ENCODE peak calls at places on chromosomes 2 and 18, in seven cellular contexts. One of them, this sample, is unnamed.

GRCh38 chr2:120741514-120742448 is 6.1 kb downstream of the GLI2 start:
- DNase-seq in lung: peak; percentile 28
- DNase-seq in tibial artery: peak; percentile 64
- DNase-seq in right lobe of liver: no peak
- DNase-seq in A549: no peak
- DNase-seq in heart left ventricle: no peak
- DNase-seq in fibroblast of lung: peak; percentile 19
- DNase-seq in this sample: no peak

GRCh38 chr18:62682396-62682795 is 32.9 kb upstream of the PHLPP1 start:
- DNase-seq in lung: no peak
- DNase-seq in right lobe of liver: no peak
- DNase-seq in heart left ventricle: no peak
- DNase-seq in fibroblast of lung: no peak
- DNase-seq in A549: no peak
- DNase-seq in tibial artery: no peak
- DNase-seq in this sample: no peak

GRCh38 chr2:53633441-53633840 is 134.2 kb upstream of the CHAC2 start:
- DNase-seq in lung: no peak
- DNase-seq in A549: no peak
- DNase-seq in heart left ventricle: no peak
- DNase-seq in right lobe of liver: peak; percentile 47
- DNase-seq in fibroblast of lung: no peak
- DNase-seq in tibial artery: no peak
- DNase-seq in this sample: no peak

GRCh38 chr18:70494524-70494923 is 205.7 kb downstream of the SOCS6 start:
- DNase-seq in tibial artery: no peak
- DNase-seq in fibroblast of lung: no peak
- DNase-seq in A549: no peak
- DNase-seq in heart left ventricle: no peak
- DNase-seq in lung: no peak
- DNase-seq in right lobe of liver: no peak
- DNase-seq in this sample: no peak

GRCh38 chr2:83196225-83196624 is 1262.9 kb downstream of the SUCLG1 start:
- DNase-seq in fibroblast of lung: peak; percentile 75
- DNase-seq in heart left ventricle: no peak
- DNase-seq in lung: no peak
- DNase-seq in right lobe of liver: no peak
- DNase-seq in tibial artery: no peak
- DNase-seq in A549: no peak
- DNase-seq in this sample: no peak

GRCh38 chr18:52339891-52340371 is at the start of gene DCC:
- DNase-seq in A549: peak; percentile 35
- DNase-seq in fibroblast of lung: peak; percentile 71
- DNase-seq in tibial artery: no peak
- DNase-seq in heart left ventricle: peak; percentile 9
- DNase-seq in lung: peak; percentile 34
- DNase-seq in right lobe of liver: peak; percentile 41
- DNase-seq in this sample: no peak

GRCh38 chr2:109230980-109231420 is 102.0 kb downstream of the SH3RF3 start:
- DNase-seq in right lobe of liver: no peak
- DNase-seq in fibroblast of lung: no peak
- DNase-seq in A549: no peak
- DNase-seq in heart left ventricle: no peak
- DNase-seq in tibial artery: no peak
- DNase-seq in lung: no peak
- DNase-seq in this sample: no peak

GRCh38 chr18:79400591-79401381 is 5.1 kb downstream of the NFATC1 start:
- DNase-seq in A549: no peak
- DNase-seq in lung: no peak
- DNase-seq in fibroblast of lung: no peak
- DNase-seq in right lobe of liver: no peak
- DNase-seq in heart left ventricle: no peak
- DNase-seq in tibial artery: no peak
- DNase-seq in this sample: no peak

GRCh38 chr18:55500316-55501086 is 87.5 kb downstream of the TCF4 start:
- DNase-seq in A549: no peak
- DNase-seq in heart left ventricle: no peak
- DNase-seq in tibial artery: no peak
- DNase-seq in right lobe of liver: no peak
- DNase-seq in fibroblast of lung: peak; percentile 86
- DNase-seq in lung: no peak
- DNase-seq in this sample: no peak
- H3K27ac ChIP-seq in A549: no peak overlapping the region
- H3K27ac ChIP-seq in heart left ventricle: peak overlapping the region; percentile 42
- H3K27ac ChIP-seq in tibial artery: peak overlapping the region; percentile 27
- H3K27ac ChIP-seq in right lobe of liver: no peak overlapping the region
- H3K27ac ChIP-seq in fibroblast of lung: peak overlapping the region; percentile 66
- H3K27ac ChIP-seq in lung: peak overlapping the region; percentile 40
- H3K27ac ChIP-seq in this sample: peak overlapping the region; percentile 19

DNA sequence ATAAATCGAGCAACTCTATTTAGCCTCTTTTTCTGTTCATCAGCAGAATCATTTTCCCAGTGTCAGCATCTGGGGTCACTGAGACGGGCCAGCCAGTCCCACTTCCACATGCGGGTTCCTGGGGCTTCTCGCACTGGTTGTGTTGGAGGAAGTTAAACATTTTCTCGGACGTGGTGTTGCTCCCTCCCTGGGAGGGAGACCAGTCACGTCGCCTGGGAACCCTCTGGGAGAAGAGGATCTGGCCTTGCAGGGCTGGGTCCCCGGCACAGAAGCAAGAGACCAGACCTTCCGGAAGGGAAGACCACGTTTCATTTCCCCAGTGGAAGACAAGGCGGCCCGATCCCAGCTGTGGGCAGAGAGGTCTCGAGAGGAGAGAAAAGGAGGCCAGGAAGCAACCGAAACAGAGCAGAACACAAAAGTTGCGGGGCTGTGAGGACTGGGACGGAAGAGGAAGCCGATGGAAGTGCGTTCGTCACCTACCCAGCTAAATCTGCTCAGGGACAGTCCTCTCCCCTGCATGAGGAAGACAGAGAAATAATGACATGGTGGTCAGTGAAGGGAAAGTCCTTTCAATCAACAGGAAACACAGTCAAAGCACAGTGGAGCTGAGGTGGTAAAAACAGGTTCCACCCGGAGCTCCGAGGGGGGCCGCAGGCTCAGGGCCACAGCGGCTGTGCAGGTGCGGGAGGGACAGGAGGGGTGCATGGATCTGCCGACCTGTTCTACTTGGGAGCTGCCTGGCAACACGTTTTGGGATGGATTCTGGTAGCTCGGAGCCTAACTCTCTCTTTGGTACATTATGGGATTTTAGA is 144.4 kb downstream of the MBP start:
- DNase-seq in heart left ventricle: peak; percentile 51
- DNase-seq in fibroblast of lung: no peak
- DNase-seq in right lobe of liver: peak; percentile 52
- DNase-seq in tibial artery: no peak
- DNase-seq in lung: no peak
- DNase-seq in A549: no peak
- DNase-seq in this sample: no peak
- H3K4me3 ChIP-seq in heart left ventricle: no peak overlapping the region
- H3K4me3 ChIP-seq in fibroblast of lung: no peak overlapping the region
- H3K4me3 ChIP-seq in right lobe of liver: no peak overlapping the region
- H3K4me3 ChIP-seq in tibial artery: no peak overlapping the region
- H3K4me3 ChIP-seq in lung: no peak overlapping the region
- H3K4me3 ChIP-seq in A549: no peak overlapping the region
- H3K4me3 ChIP-seq in this sample: peak overlapping the region; percentile 31

DNA sequence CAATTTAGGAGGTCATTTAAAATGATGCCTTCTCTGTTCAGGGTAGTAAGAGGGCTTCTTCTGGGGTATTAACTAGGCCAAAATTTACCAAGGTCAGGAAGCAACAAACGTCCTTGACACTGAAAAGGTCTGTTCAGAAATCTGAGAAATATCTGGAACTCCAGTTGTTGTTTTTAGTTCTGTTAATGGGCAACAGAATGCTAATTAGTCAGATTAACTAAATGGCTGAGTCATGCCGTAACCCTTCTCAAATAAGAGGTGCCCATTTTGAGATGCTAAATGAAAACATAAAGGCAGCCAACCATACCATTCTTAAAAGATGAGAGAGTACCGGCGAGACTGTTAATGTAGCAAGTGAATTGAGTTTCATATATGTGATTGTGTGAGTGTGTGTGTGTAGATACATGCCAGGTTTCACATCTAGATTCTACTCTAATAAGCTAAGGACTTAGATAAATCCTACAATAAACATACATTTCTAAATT is 147.9 kb upstream of the GAREM1 start:
- DNase-seq in fibroblast of lung: no peak
- DNase-seq in right lobe of liver: no peak
- DNase-seq in A549: no peak
- DNase-seq in lung: no peak
- DNase-seq in tibial artery: no peak
- DNase-seq in heart left ventricle: no peak
- DNase-seq in this sample: no peak
- H3K4me1 ChIP-seq in fibroblast of lung: no peaks in the 10 kb centered on the region
- H3K4me1 ChIP-seq in right lobe of liver: no peaks in the 10 kb centered on the region
- H3K4me1 ChIP-seq in A549: no peaks in the 10 kb centered on the region
- H3K4me1 ChIP-seq in lung: no peaks in the 10 kb centered on the region
- H3K4me1 ChIP-seq in tibial artery: no peaks in the 10 kb centered on the region
- H3K4me1 ChIP-seq in heart left ventricle: no peaks in the 10 kb centered on the region
- H3K4me1 ChIP-seq in this sample: no peaks in the 10 kb centered on the region

DNA sequence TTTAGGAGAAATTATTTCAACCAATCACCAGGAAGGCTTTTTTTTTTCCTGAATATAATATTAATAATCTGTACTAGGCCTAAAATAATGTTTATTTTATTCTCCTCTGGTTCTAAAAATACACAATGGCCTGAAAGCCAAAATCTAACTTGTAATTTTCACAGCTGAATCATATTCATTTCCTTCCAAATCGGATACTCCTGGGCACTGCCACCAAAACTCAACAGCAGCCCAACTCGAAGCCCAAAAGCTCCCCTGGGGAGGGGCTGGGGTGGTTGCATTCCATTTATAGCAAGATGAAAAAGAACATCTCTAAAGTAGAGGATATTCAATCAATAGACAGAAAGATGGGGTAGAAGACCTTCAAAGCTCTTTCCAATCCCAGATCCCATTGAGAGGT is 100.5 kb upstream of the SETBP1 start:
- DNase-seq in heart left ventricle: no peak
- DNase-seq in right lobe of liver: no peak
- DNase-seq in fibroblast of lung: no peak
- DNase-seq in lung: no peak
- DNase-seq in tibial artery: no peak
- DNase-seq in A549: no peak
- DNase-seq in this sample: no peak
- H3K27ac ChIP-seq in heart left ventricle: no peak overlapping the region
- H3K27ac ChIP-seq in right lobe of liver: no peak overlapping the region
- H3K27ac ChIP-seq in fibroblast of lung: no peak overlapping the region
- H3K27ac ChIP-seq in lung: no peak overlapping the region
- H3K27ac ChIP-seq in tibial artery: peak overlapping the region; percentile 65
- H3K27ac ChIP-seq in A549: no peak overlapping the region
- H3K27ac ChIP-seq in this sample: peak overlapping the region; percentile 62

GRCh38 chr18:22466608-22467390 is 49.1 kb upstream of the CTAGE1 start:
- DNase-seq in fibroblast of lung: peak; percentile 75
- DNase-seq in heart left ventricle: peak; percentile 38
- DNase-seq in A549: peak; percentile 24
- DNase-seq in lung: peak; percentile 70
- DNase-seq in tibial artery: peak; percentile 78
- DNase-seq in right lobe of liver: no peak
- DNase-seq in this sample: no peak
- H3K4me3 ChIP-seq in fibroblast of lung: peak overlapping the region; percentile 4
- H3K4me3 ChIP-seq in heart left ventricle: no peak overlapping the region
- H3K4me3 ChIP-seq in A549: peak overlapping the region; percentile 32
- H3K4me3 ChIP-seq in lung: no peak overlapping the region
- H3K4me3 ChIP-seq in tibial artery: peak overlapping the region; percentile 5
- H3K4me3 ChIP-seq in right lobe of liver: no peak overlapping the region
- H3K4me3 ChIP-seq in this sample: peak overlapping the region; percentile 16

GRCh38 chr2:197073701-197074433 is 147.4 kb upstream of the PGAP1 start:
- DNase-seq in tibial artery: peak; percentile 76
- DNase-seq in heart left ventricle: peak; percentile 60
- DNase-seq in lung: no peak
- DNase-seq in fibroblast of lung: peak; percentile 62
- DNase-seq in right lobe of liver: peak; percentile 64
- DNase-seq in A549: no peak
- DNase-seq in this sample: no peak
- H3K4me1 ChIP-seq in tibial artery: no peaks in the 10 kb centered on the region
- H3K4me1 ChIP-seq in heart left ventricle: peaks cover 17% of the 10 kb centered on the region
- H3K4me1 ChIP-seq in lung: peaks cover 3% of the 10 kb centered on the region
- H3K4me1 ChIP-seq in fibroblast of lung: no peaks in the 10 kb centered on the region
- H3K4me1 ChIP-seq in right lobe of liver: peaks cover 13% of the 10 kb centered on the region
- H3K4me1 ChIP-seq in A549: no peaks in the 10 kb centered on the region
- H3K4me1 ChIP-seq in this sample: peaks cover 24% of the 10 kb centered on the region

GRCh38 chr2:28336264-28336992 is 56.2 kb upstream of the FOSL2 start:
- DNase-seq in lung: no peak
- DNase-seq in A549: no peak
- DNase-seq in right lobe of liver: no peak
- DNase-seq in heart left ventricle: no peak
- DNase-seq in tibial artery: peak; percentile 50
- DNase-seq in fibroblast of lung: no peak
- DNase-seq in this sample: no peak

GRCh38 chr2:28336993-28337627 is 55.5 kb upstream of the FOSL2 start:
- DNase-seq in fibroblast of lung: no peak
- DNase-seq in tibial artery: peak; percentile 63
- DNase-seq in lung: no peak
- DNase-seq in right lobe of liver: no peak
- DNase-seq in heart left ventricle: no peak
- DNase-seq in A549: no peak
- DNase-seq in this sample: no peak

GRCh38 chr2:28339516-28340175 is 53.0 kb upstream of the FOSL2 start:
- DNase-seq in fibroblast of lung: no peak
- DNase-seq in lung: no peak
- DNase-seq in right lobe of liver: no peak
- DNase-seq in A549: no peak
- DNase-seq in heart left ventricle: no peak
- DNase-seq in tibial artery: peak; percentile 67
- DNase-seq in this sample: no peak

GRCh38 chr2:28338754-28339325 is 53.8 kb upstream of the FOSL2 start:
- DNase-seq in fibroblast of lung: no peak
- DNase-seq in right lobe of liver: no peak
- DNase-seq in lung: no peak
- DNase-seq in heart left ventricle: no peak
- DNase-seq in A549: no peak
- DNase-seq in tibial artery: peak; percentile 42
- DNase-seq in this sample: no peak

DNA sequence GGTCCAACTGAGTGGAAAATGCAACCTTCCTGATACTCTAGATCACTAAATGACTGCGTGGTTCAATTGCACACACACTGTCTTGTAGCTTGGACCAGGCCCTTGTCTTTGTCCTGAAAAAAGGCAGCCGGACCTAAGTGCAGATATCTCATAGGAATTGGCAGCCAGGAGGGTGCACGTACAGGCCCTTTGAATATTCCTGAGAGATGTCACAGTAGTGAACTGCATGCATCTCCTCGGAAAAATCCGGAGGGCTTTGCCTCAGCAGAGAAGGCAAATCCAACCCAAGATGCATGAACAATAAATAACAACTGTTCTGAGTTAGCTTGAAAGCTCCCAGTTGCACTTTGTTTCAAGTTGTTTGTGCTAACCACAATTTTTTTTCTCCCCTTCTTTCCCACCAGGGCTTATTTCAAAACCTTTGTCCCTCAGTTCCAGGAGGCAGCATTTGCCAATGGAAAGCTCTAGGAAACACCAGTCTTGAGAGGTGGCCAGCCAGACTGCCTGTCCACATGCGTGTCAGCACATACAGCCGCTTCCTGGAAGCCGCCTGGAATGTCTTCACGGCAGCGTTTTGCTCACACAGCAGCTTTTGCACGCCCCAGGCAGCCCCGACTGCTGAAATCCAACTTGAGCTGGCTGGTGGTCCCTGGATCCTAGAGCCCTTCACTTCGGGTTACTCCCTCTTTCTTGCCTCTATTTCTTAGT is 54.5 kb upstream of the FOSL2 start:
- DNase-seq in fibroblast of lung: peak; percentile 97
- DNase-seq in heart left ventricle: peak; percentile 46
- DNase-seq in right lobe of liver: peak; percentile 82
- DNase-seq in A549: no peak
- DNase-seq in tibial artery: peak; percentile 88
- DNase-seq in lung: peak; percentile 61
- DNase-seq in this sample: peak; percentile 41
- H3K27ac ChIP-seq in fibroblast of lung: peak overlapping the region; percentile 34
- H3K27ac ChIP-seq in heart left ventricle: peak overlapping the region; percentile 10
- H3K27ac ChIP-seq in right lobe of liver: peak overlapping the region; percentile 74
- H3K27ac ChIP-seq in A549: peak overlapping the region; percentile 88
- H3K27ac ChIP-seq in tibial artery: peak overlapping the region; percentile 84
- H3K27ac ChIP-seq in lung: peak overlapping the region; percentile 32
- H3K27ac ChIP-seq in this sample: peak overlapping the region; percentile 9